ENCODE peak calls at places on chromosome 7, in nine cellular contexts. One of them, this sample, is unnamed.

GRCh38 chr7:106346678-106347217 is 62.0 kb upstream of the NAMPT start:
- DNase-seq in left ventricle myocardium inferior: no peak
- DNase-seq in CD4-positive, CD25-positive, alpha-beta regulatory T cell: peak; percentile 50
- DNase-seq in non-pigmented ciliary epithelial cell: peak; percentile 94
- DNase-seq in NCI-H1436: no peak
- DNase-seq in NCI-H748 treated with DMSO at 0.1 percent for 48 hours: no peak
- DNase-seq in DND-41: peak; percentile 60
- DNase-seq in SK-N-DZ: no peak
- DNase-seq in DMS53: no peak
- DNase-seq in this sample: no peak

GRCh38 chr7:101953248-101953819 is 135.9 kb downstream of the CUX1 start:
- DNase-seq in CD4-positive, CD25-positive, alpha-beta regulatory T cell: no peak
- DNase-seq in NCI-H748 treated with DMSO at 0.1 percent for 48 hours: no peak
- DNase-seq in non-pigmented ciliary epithelial cell: peak; percentile 56
- DNase-seq in left ventricle myocardium inferior: no peak
- DNase-seq in SK-N-DZ: peak; percentile 61
- DNase-seq in DND-41: no peak
- DNase-seq in DMS53: no peak
- DNase-seq in NCI-H1436: no peak
- DNase-seq in this sample: no peak

GRCh38 chr7:12391922-12392615 is 11.6 kb downstream of the VWDE start:
- DNase-seq in non-pigmented ciliary epithelial cell: no peak
- DNase-seq in NCI-H1436: no peak
- DNase-seq in CD4-positive, CD25-positive, alpha-beta regulatory T cell: no peak
- DNase-seq in left ventricle myocardium inferior: no peak
- DNase-seq in DMS53: no peak
- DNase-seq in DND-41: no peak
- DNase-seq in SK-N-DZ: no peak
- DNase-seq in NCI-H748 treated with DMSO at 0.1 percent for 48 hours: no peak
- DNase-seq in this sample: no peak

GRCh38 chr7:119483364-119483763 is 789.6 kb upstream of the KCND2 start:
- DNase-seq in DMS53: no peak
- DNase-seq in NCI-H748 treated with DMSO at 0.1 percent for 48 hours: no peak
- DNase-seq in NCI-H1436: no peak
- DNase-seq in DND-41: no peak
- DNase-seq in non-pigmented ciliary epithelial cell: no peak
- DNase-seq in SK-N-DZ: no peak
- DNase-seq in CD4-positive, CD25-positive, alpha-beta regulatory T cell: no peak
- DNase-seq in left ventricle myocardium inferior: no peak
- DNase-seq in this sample: no peak

GRCh38 chr7:86932038-86932512 is 127.4 kb downstream of the ELAPOR2 start:
- DNase-seq in DND-41: no peak
- DNase-seq in DMS53: no peak
- DNase-seq in SK-N-DZ: no peak
- DNase-seq in NCI-H748 treated with DMSO at 0.1 percent for 48 hours: no peak
- DNase-seq in CD4-positive, CD25-positive, alpha-beta regulatory T cell: no peak
- DNase-seq in NCI-H1436: no peak
- DNase-seq in left ventricle myocardium inferior: no peak
- DNase-seq in non-pigmented ciliary epithelial cell: peak; percentile 61
- DNase-seq in this sample: no peak

GRCh38 chr7:138885383-138886147 is 87.6 kb upstream of the ATP6V0A4 start:
- DNase-seq in DND-41: peak; percentile 23
- DNase-seq in SK-N-DZ: no peak
- DNase-seq in NCI-H1436: no peak
- DNase-seq in non-pigmented ciliary epithelial cell: no peak
- DNase-seq in left ventricle myocardium inferior: no peak
- DNase-seq in DMS53: peak; percentile 41
- DNase-seq in NCI-H748 treated with DMSO at 0.1 percent for 48 hours: no peak
- DNase-seq in CD4-positive, CD25-positive, alpha-beta regulatory T cell: no peak
- DNase-seq in this sample: no peak

GRCh38 chr7:46619723-46620310 is 698.7 kb upstream of the IGFBP3 start:
- DNase-seq in left ventricle myocardium inferior: no peak
- DNase-seq in CD4-positive, CD25-positive, alpha-beta regulatory T cell: no peak
- DNase-seq in non-pigmented ciliary epithelial cell: no peak
- DNase-seq in DMS53: no peak
- DNase-seq in NCI-H748 treated with DMSO at 0.1 percent for 48 hours: no peak
- DNase-seq in SK-N-DZ: no peak
- DNase-seq in DND-41: no peak
- DNase-seq in NCI-H1436: no peak
- DNase-seq in this sample: no peak

GRCh38 chr7:49432245-49432644 is 341.2 kb upstream of the VWC2 start:
- DNase-seq in non-pigmented ciliary epithelial cell: no peak
- DNase-seq in SK-N-DZ: no peak
- DNase-seq in DMS53: no peak
- DNase-seq in NCI-H1436: no peak
- DNase-seq in NCI-H748 treated with DMSO at 0.1 percent for 48 hours: no peak
- DNase-seq in CD4-positive, CD25-positive, alpha-beta regulatory T cell: no peak
- DNase-seq in left ventricle myocardium inferior: no peak
- DNase-seq in DND-41: no peak
- DNase-seq in this sample: no peak

GRCh38 chr7:155864271-155864985 is 52.2 kb upstream of the SHH start:
- DNase-seq in NCI-H1436: no peak
- DNase-seq in CD4-positive, CD25-positive, alpha-beta regulatory T cell: no peak
- DNase-seq in DMS53: no peak
- DNase-seq in left ventricle myocardium inferior: no peak
- DNase-seq in SK-N-DZ: no peak
- DNase-seq in NCI-H748 treated with DMSO at 0.1 percent for 48 hours: no peak
- DNase-seq in non-pigmented ciliary epithelial cell: no peak
- DNase-seq in DND-41: no peak
- DNase-seq in this sample: no peak

GRCh38 chr7:91852263-91852741 is 28.2 kb downstream of the MTERF1 start:
- DNase-seq in DND-41: no peak
- DNase-seq in NCI-H1436: no peak
- DNase-seq in non-pigmented ciliary epithelial cell: peak; percentile 11
- DNase-seq in SK-N-DZ: no peak
- DNase-seq in left ventricle myocardium inferior: no peak
- DNase-seq in NCI-H748 treated with DMSO at 0.1 percent for 48 hours: no peak
- DNase-seq in DMS53: peak; percentile 63
- DNase-seq in CD4-positive, CD25-positive, alpha-beta regulatory T cell: no peak
- DNase-seq in this sample: no peak